ENCODE peak calls at places on chromosomes 16 and 17, in ten cellular contexts. O is mesothelial cell of epicardium; T is glomerular endothelial cell; Y is activated T-helper 1 cell treated with anti-CD3 and anti-CD28 coated beads, Interleukin-2, amount 50 U/mL, for 16 hours; I is HAP-1; A is fibroblast of pulmonary artery; P is AG08395; U is kidney glomerular epithelial cell; S is transverse colon; F is ovary. M is an unnamed sample.

GRCh38 chr16:11182381-11182780 is 73.6 kb downstream of the SOCS1 start:
- DNase-seq in O (no peak), T (no peak), Y (no peak), I (no peak), A (no peak), P (no peak), U (no peak), S (no peak), F (no peak), M (no peak)

GRCh38 chr17:17784599-17785264 is 52.1 kb downstream of the SREBF1 start:
- DNase-seq in O (no peak), T (no peak), Y (no peak), I (peak; percentile 54), A (no peak), P (no peak), U (no peak), S (no peak), F (peak; percentile 52), M (no peak)

GRCh38 chr16:79790854-79791253 is 190.3 kb upstream of the MAF start:
- DNase-seq in O (no peak), T (no peak), Y (no peak), I (no peak), A (no peak), P (no peak), U (no peak), S (no peak), F (no peak), M (no peak)

GRCh38 chr17:41496803-41497484 is 7.2 kb upstream of the KRT36 start:
- DNase-seq in O (no peak), T (peak; percentile 31), Y (peak; percentile 30), I (peak; percentile 80), A (peak; percentile 85), P (peak; percentile 92), U (peak; percentile 88), S (peak; percentile 84), F (no peak), M (peak; percentile 10)

GRCh38 chr17:19003966-19004600 is 481 bp downstream of the FAM83G start:
- DNase-seq in O (no peak), T (no peak), Y (peak; percentile 25), I (peak; percentile 57), A (peak; percentile 19), P (peak; percentile 57), U (no peak), S (peak; percentile 75), F (no peak), M (peak; percentile 31)

GRCh38 chr16:74748710-74749073 is 25.9 kb downstream of the FA2H start:
- DNase-seq in O (no peak), T (no peak), Y (no peak), I (no peak), A (no peak), P (no peak), U (no peak), S (no peak), F (no peak), M (no peak)

GRCh38 chr17:34306466-34306865 is 12.8 kb upstream of the CCL8 start:
- DNase-seq in O (no peak), T (no peak), Y (no peak), I (peak; percentile 48), A (peak; percentile 91), P (peak; percentile 90), U (peak; percentile 29), S (no peak), F (no peak), M (no peak)

GRCh38 chr17:75032896-75033294 is 13.9 kb downstream of the ATP5PD start:
- DNase-seq in O (no peak), T (no peak), Y (no peak), I (peak; percentile 46), A (peak; percentile 29), P (no peak), U (no peak), S (no peak), F (peak; percentile 55), M (no peak)

GRCh38 chr17:79691931-79692330 is 38.8 kb upstream of the ENPP7 start:
- DNase-seq in O (no peak), T (no peak), Y (no peak), I (peak; percentile 28), A (no peak), P (peak; percentile 30), U (no peak), S (no peak), F (peak; percentile 47), M (no peak)

GRCh38 chr17:46817151-46817900 is 1.2 kb downstream of the WNT3 start:
- DNase-seq in O (no peak), T (no peak), Y (no peak), I (no peak), A (no peak), P (no peak), U (no peak), S (no peak), F (no peak), M (no peak)

GRCh38 chr17:43940630-43941029 is 1.6 kb downstream of the PPY start:
- DNase-seq in O (no peak), T (no peak), Y (no peak), I (peak; percentile 81), A (peak; percentile 39), P (peak; percentile 33), U (peak; percentile 17), S (no peak), F (no peak), M (no peak)

GRCh38 chr17:73514146-73514863 is 129.9 kb downstream of the SDK2 start:
- DNase-seq in O (no peak), T (no peak), Y (no peak), I (no peak), A (no peak), P (no peak), U (no peak), S (no peak), F (no peak), M (no peak)

GRCh38 chr17:79915850-79916430 is 76.7 kb upstream of the CBX4 start:
- DNase-seq in O (no peak), T (no peak), Y (no peak), I (peak; percentile 54), A (peak; percentile 38), P (peak; percentile 52), U (no peak), S (peak; percentile 84), F (no peak), M (no peak)

GRCh38 chr16:70749006-70749678 is 51.8 kb downstream of the VAC14 start:
- DNase-seq in O (no peak), T (no peak), Y (no peak), I (peak; percentile 33), A (no peak), P (no peak), U (no peak), S (peak; percentile 76), F (no peak), M (no peak)

GRCh38 chr17:79082311-79083190 is 7.9 kb downstream of the ENGASE start:
- DNase-seq in O (no peak), T (no peak), Y (peak; percentile 19), I (peak; percentile 77), A (peak; percentile 38), P (peak; percentile 58), U (peak; percentile 25), S (peak; percentile 55), F (peak; percentile 58), M (no peak)

GRCh38 chr17:6591599-6592158 is 35.3 kb upstream of the PITPNM3 start:
- DNase-seq in O (no peak), T (no peak), Y (no peak), I (no peak), A (peak; percentile 81), P (peak; percentile 67), U (peak; percentile 46), S (no peak), F (no peak), M (no peak)

GRCh38 chr16:84739349-84740124 is 39.7 kb downstream of the USP10 start:
- DNase-seq in O (no peak), T (no peak), Y (no peak), I (no peak), A (peak; percentile 81), P (peak; percentile 93), U (peak; percentile 71), S (no peak), F (no peak), M (no peak)

GRCh38 chr16:51151435-51151950 is 423 bp upstream of the SALL1 start:
- DNase-seq in O (no peak), T (no peak), Y (no peak), I (peak; percentile 94), A (peak; percentile 79), P (peak; percentile 81), U (peak; percentile 68), S (peak; percentile 23), F (peak; percentile 72), M (no peak)

GRCh38 chr16:3057181-3058166 is 8.0 kb upstream of the IL32 start:
- DNase-seq in O (no peak), T (no peak), Y (no peak), I (no peak), A (no peak), P (no peak), U (no peak), S (no peak), F (no peak), M (no peak)

GRCh38 chr17:65039349-65039988 is 17.1 kb downstream of the GNA13 start:
- DNase-seq in O (no peak), T (no peak), Y (peak; percentile 43), I (no peak), A (no peak), P (no peak), U (no peak), S (no peak), F (no peak), M (no peak)

GRCh38 chr17:57708401-57708800 is 36.7 kb downstream of the CCDC182 start:
- DNase-seq in O (no peak), T (no peak), Y (no peak), I (no peak), A (peak; percentile 6), P (no peak), U (no peak), S (no peak), F (no peak), M (no peak)

GRCh38 chr16:17571499-17572093 is 100.8 kb upstream of the XYLT1 start:
- DNase-seq in O (no peak), T (no peak), Y (no peak), I (no peak), A (no peak), P (no peak), U (no peak), S (no peak), F (no peak), M (no peak)

GRCh38 chr16:25066747-25067631 is 44.6 kb upstream of the LCMT1 start:
- DNase-seq in O (peak; percentile 56), T (no peak), Y (peak; percentile 71), I (peak; percentile 88), A (peak; percentile 67), P (peak; percentile 95), U (peak; percentile 63), S (peak; percentile 88), F (peak; percentile 89), M (peak; percentile 63)

GRCh38 chr16:11639925-11640899 is 28.0 kb upstream of the SNN start:
- DNase-seq in O (no peak), T (no peak), Y (no peak), I (no peak), A (peak; percentile 100), P (peak; percentile 93), U (peak; percentile 83), S (peak; percentile 62), F (peak; percentile 72), M (no peak)

GRCh38 chr17:66727634-66728570 is 107.0 kb upstream of the CACNG5 start:
- DNase-seq in O (peak; percentile 43), T (no peak), Y (peak; percentile 6), I (peak; percentile 76), A (peak; percentile 65), P (peak; percentile 71), U (peak; percentile 29), S (peak; percentile 57), F (peak; percentile 51), M (no peak)

GRCh38 chr16:9996191-9996590 is 186.0 kb downstream of the GRIN2A start:
- DNase-seq in O (no peak), T (no peak), Y (no peak), I (no peak), A (no peak), P (no peak), U (peak; percentile 56), S (no peak), F (no peak), M (no peak)

GRCh38 chr17:68346448-68346847 is 55.2 kb downstream of the ARSG start:
- DNase-seq in O (no peak), T (no peak), Y (peak; percentile 49), I (no peak), A (no peak), P (no peak), U (no peak), S (peak; percentile 62), F (no peak), M (peak; percentile 40)

GRCh38 chr16:78659668-78660217 is 560.3 kb downstream of the WWOX start:
- DNase-seq in O (no peak), T (no peak), Y (no peak), I (no peak), A (no peak), P (no peak), U (no peak), S (no peak), F (no peak), M (no peak)